ENCODE peak calls at places on chromosomes 11 and 22, in five cellular contexts. O is keratinocyte, N is SK-N-SH, U is mammary epithelial cell, Y is MM.1S. F is an unnamed sample.
A peak's percentile ranks its signal among the peaks of the same experiment; 100 is the strongest.

GRCh38 chr11:105968021-105968697 is 53.9 kb downstream of the MSANTD4 start:
- DNase-seq in U (peak; percentile 72), N (no peak), Y (no peak), O (no peak), F (peak; percentile 67)

GRCh38 chr22:44025171-44026065 is 1.3 kb downstream of the PARVB start:
- DNase-seq in N (no peak), U (no peak), O (no peak), Y (peak; percentile 60), F (no peak)

GRCh38 chr11:64226507-64227051 is 505 bp downstream of the NUDT22 start:
- DNase-seq in Y (peak; percentile 49), O (no peak), U (peak; percentile 31), N (peak; percentile 76), F (no peak)

GRCh38 chr22:48940988-48941902 is 886.4 kb downstream of the BRD1 start:
- DNase-seq in Y (no peak), O (no peak), U (no peak), N (no peak), F (no peak)

GRCh38 chr22:47210112-47210657 is 447.7 kb downstream of the TBC1D22A start:
- DNase-seq in N (no peak), U (no peak), Y (no peak), O (no peak), F (no peak)

GRCh38 chr11:67238894-67239794 is 27.1 kb upstream of the GRK2 start:
- DNase-seq in Y (peak; percentile 21), N (no peak), U (peak; percentile 41), O (no peak), F (no peak)

GRCh38 chr11:128964463-128964930 is 21.8 kb upstream of the TP53AIP1 start:
- DNase-seq in O (no peak), Y (no peak), U (no peak), N (no peak), F (no peak)

GRCh38 chr11:14318581-14318981 is 40.4 kb downstream of the RRAS2 start:
- DNase-seq in O (no peak), N (no peak), U (no peak), Y (no peak), F (peak; percentile 48)

GRCh38 chr22:49140921-49141680 is 686.6 kb downstream of the BRD1 start:
- DNase-seq in O (no peak), Y (no peak), U (no peak), N (no peak), F (no peak)

GRCh38 chr11:123195182-123196059 is at the start of gene CLMP:
- DNase-seq in O (no peak), Y (no peak), N (peak; percentile 91), U (peak; percentile 58), F (peak; percentile 63)

GRCh38 chr22:49966716-49967332 is 6.3 kb downstream of the PIM3 start:
- DNase-seq in O (no peak), N (peak; percentile 51), U (no peak), Y (no peak), F (no peak)

GRCh38 chr11:106306942-106307341 is 229.5 kb downstream of the AASDHPPT start:
- DNase-seq in U (no peak), Y (no peak), N (no peak), O (no peak), F (no peak)

GRCh38 chr11:104487035-104487775 is 323.3 kb upstream of the PDGFD start:
- DNase-seq in N (peak; percentile 24), O (no peak), U (no peak), Y (no peak), F (no peak)

DNA sequence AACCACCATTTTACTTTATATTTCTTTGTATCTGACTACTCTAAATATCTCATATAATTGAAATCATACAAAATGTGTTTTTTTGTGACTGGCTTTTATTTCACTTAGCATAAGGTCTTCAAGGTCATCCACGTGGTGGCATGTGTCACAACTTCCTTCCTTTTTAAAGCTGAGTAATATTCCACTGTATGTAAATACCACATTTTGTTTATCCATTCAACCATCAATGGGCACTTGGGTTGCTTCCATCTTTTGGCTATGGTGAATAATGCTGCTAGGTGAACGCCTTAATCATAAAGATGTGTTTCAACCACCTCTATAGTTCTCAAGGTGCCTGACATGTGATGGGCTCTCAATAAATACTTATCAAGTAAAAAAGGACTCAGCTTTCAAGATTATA is 15.5 kb downstream of the RAB30 start:
- DNase-seq in N (no peak), Y (no peak), O (no peak), U (no peak), F (no peak)
- H3K79me2 ChIP-seq in N (peaks cover 54% of the 10 kb centered on the region), Y (peaks cover 92% of the 10 kb centered on the region), O (peaks cover 3% of the 10 kb centered on the region), U (peaks cover 2% of the 10 kb centered on the region), F (peaks cover 67% of the 10 kb centered on the region)

GRCh38 chr11:85540635-85541034 is 86.5 kb downstream of the DLG2 start:
- DNase-seq in U (no peak), Y (no peak), N (no peak), O (no peak), F (no peak)
- TF ChIP-seq CTCF in U (no peak), Y (no peak), N (no peak), O (no peak), F (no peak)

GRCh38 chr11:114086394-114086793 is 26.9 kb downstream of the ZBTB16 start:
- DNase-seq in Y (no peak), O (no peak), N (no peak), U (no peak), F (no peak)

GRCh38 chr11:114088216-114088615 is 28.7 kb downstream of the ZBTB16 start:
- DNase-seq in U (no peak), O (no peak), Y (no peak), N (no peak), F (no peak)

GRCh38 chr11:114088836-114089235 is 29.3 kb downstream of the ZBTB16 start:
- DNase-seq in O (no peak), Y (no peak), N (no peak), U (no peak), F (no peak)

GRCh38 chr11:114085965-114086364 is 26.5 kb downstream of the ZBTB16 start:
- DNase-seq in U (no peak), O (no peak), N (no peak), Y (no peak), F (no peak)

DNA sequence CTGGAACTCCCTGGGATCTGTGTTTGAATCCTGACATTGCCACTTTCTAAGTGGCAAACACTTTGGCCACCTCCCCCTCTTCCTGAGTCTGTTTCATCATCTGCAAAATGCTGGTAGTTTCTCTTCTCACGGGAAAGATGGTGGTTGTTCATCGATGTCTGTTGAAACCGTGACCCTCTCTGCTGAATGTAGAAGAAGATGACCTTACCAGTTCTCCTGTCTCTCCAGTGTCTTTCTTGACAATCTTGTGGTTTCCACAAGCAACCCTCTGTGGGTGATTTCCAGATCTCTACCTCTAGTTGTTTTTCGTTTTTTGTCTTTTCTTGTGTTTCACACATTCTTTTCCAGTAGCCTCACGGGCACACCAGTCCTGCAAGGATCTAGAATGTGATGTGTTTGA is 27.5 kb downstream of the ZBTB16 start:
- DNase-seq in N (no peak), Y (no peak), O (no peak), U (no peak), F (no peak)
- H3K36me3 ChIP-seq in N (no peaks in the 10 kb centered on the region), Y (no peaks in the 10 kb centered on the region), O (no peaks in the 10 kb centered on the region), U (no peaks in the 10 kb centered on the region), F (no peaks in the 10 kb centered on the region)

DNA sequence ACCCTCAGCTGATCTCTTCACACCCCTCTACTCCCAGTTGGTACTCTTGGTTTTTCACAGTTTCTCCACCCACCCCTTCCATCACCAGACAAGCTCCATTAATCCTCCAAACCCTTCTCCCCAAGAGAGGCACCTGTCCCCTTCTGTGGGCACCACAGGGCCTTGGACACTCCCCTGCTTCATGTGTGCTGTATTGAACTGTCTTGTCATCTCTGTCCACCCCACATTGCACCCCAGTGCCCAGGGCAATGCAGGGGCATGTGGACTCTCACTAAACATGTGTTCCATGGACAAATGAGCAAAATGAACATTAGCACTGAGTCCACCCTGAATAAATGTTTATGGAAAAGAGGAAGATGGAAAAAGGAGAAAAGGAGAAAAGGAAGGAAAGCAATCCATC is 181.4 kb downstream of the BCR start:
- DNase-seq in O (no peak), U (no peak), N (no peak), Y (no peak), F (no peak)
- H3K79me2 ChIP-seq in O (no peaks in the 10 kb centered on the region), U (no peaks in the 10 kb centered on the region), N (no peaks in the 10 kb centered on the region), Y (no peaks in the 10 kb centered on the region), F (no peaks in the 10 kb centered on the region)

GRCh38 chr11:80733776-80734175 is 1292.9 kb upstream of the TENM4 start:
- DNase-seq in N (no peak), U (no peak), O (no peak), Y (no peak), F (no peak)
- TF ChIP-seq CTCF in N (no peak), U (no peak), O (no peak), Y (no peak), F (no peak)

GRCh38 chr22:30920407-30920806 is 48.2 kb downstream of the MORC2 start:
- DNase-seq in O (no peak), U (peak; percentile 52), N (peak; percentile 84), Y (peak; percentile 72), F (peak; percentile 12)
- H3K36me3 ChIP-seq in O (no peaks in the 10 kb centered on the region), U (no peaks in the 10 kb centered on the region), N (no peaks in the 10 kb centered on the region), Y (no peaks in the 10 kb centered on the region), F (peaks cover 8% of the 10 kb centered on the region)

GRCh38 chr11:62543680-62544444 is 2.7 kb downstream of the AHNAK start:
- DNase-seq in Y (no peak), O (no peak), U (no peak), N (no peak), F (no peak)
- H3K79me2 ChIP-seq in Y (peaks cover 18% of the 10 kb centered on the region), O (peaks cover 76% of the 10 kb centered on the region), U (peaks cover 87% of the 10 kb centered on the region), N (peaks cover 89% of the 10 kb centered on the region), F (peaks cover 84% of the 10 kb centered on the region)

GRCh38 chr11:72222907-72223614 is 1.5 kb upstream of the INPPL1 start:
- DNase-seq in N (peak; percentile 92), O (peak; percentile 26), U (peak; percentile 87), Y (peak; percentile 94), F (peak; percentile 80)
- TF ChIP-seq CTCF in N (no peak), O (no peak), U (peak; percentile 37), Y (no peak), F (no peak)